ENCODE peak calls at places on chromosomes 3 and 15, in nine cellular contexts. V, O, Q, E, U, S, B, I and G are unnamed samples.

GRCh38 chr3:192481638-192482037 is 245.7 kb downstream of the FGF12 start:
- DNase-seq in V (no peak), O (no peak), Q (no peak), E (no peak), U (peak), S (no peak), B (no peak), I (no peak), G (no peak)

GRCh38 chr3:53223025-53223424 is 32.8 kb downstream of the TKT start:
- DNase-seq in V (no peak), O (no peak), Q (no peak), E (no peak), U (no peak), S (no peak), B (no peak), I (no peak), G (no peak)

GRCh38 chr3:55487376-55488241 is 503 bp upstream of the WNT5A start:
- DNase-seq in V (no peak), O (no peak), Q (no peak), E (no peak), U (peak), S (no peak), B (peak), I (no peak), G (peak)

GRCh38 chr3:171710359-171710758 is 99.9 kb downstream of the PLD1 start:
- DNase-seq in V (no peak), O (no peak), Q (no peak), E (no peak), U (no peak), S (no peak), B (no peak), I (no peak), G (no peak)

GRCh38 chr3:134911611-134912604 is 116.8 kb downstream of the EPHB1 start:
- DNase-seq in V (no peak), O (no peak), Q (no peak), E (no peak), U (no peak), S (no peak), B (no peak), I (no peak), G (no peak)

GRCh38 chr3:40930772-40931171 is 268.5 kb upstream of the CTNNB1 start:
- DNase-seq in V (no peak), O (no peak), Q (no peak), E (no peak), U (no peak), S (no peak), B (no peak), I (no peak), G (no peak)

GRCh38 chr3:15380980-15381890 is 46.1 kb downstream of the METTL6 start:
- DNase-seq in V (no peak), O (no peak), Q (no peak), E (no peak), U (no peak), S (no peak), B (no peak), I (no peak), G (no peak)

GRCh38 chr15:63436872-63437375 is 55.3 kb upstream of the CA12 start:
- DNase-seq in V (peak), O (peak), Q (peak), E (peak), U (peak), S (peak), B (peak), I (peak), G (no peak)

GRCh38 chr15:89419370-89419984 is 76.9 kb downstream of the RHCG start:
- DNase-seq in V (no peak), O (peak), Q (no peak), E (peak), U (peak), S (no peak), B (no peak), I (peak), G (peak)

GRCh38 chr15:25859838-25860645 is 3.1 kb downstream of the ATP10A start:
- DNase-seq in V (no peak), O (no peak), Q (no peak), E (peak), U (no peak), S (no peak), B (no peak), I (no peak), G (no peak)

GRCh38 chr3:171777608-171777995 is 32.7 kb downstream of the PLD1 start:
- DNase-seq in V (no peak), O (no peak), Q (no peak), E (no peak), U (no peak), S (no peak), B (no peak), I (no peak), G (no peak)

GRCh38 chr3:32780735-32781210 is 37.0 kb upstream of the TRIM71 start:
- DNase-seq in V (no peak), O (peak), Q (no peak), E (no peak), U (peak), S (no peak), B (peak), I (peak), G (peak)

GRCh38 chr3:53921296-53921695 is 29.6 kb upstream of the SELENOK start:
- DNase-seq in V (peak), O (peak), Q (no peak), E (no peak), U (no peak), S (no peak), B (peak), I (no peak), G (no peak)

GRCh38 chr3:104755791-104756190 is 610.9 kb upstream of the ALCAM start:
- DNase-seq in V (no peak), O (no peak), Q (no peak), E (no peak), U (no peak), S (no peak), B (no peak), I (no peak), G (no peak)

GRCh38 chr3:73623996-73624362 is 762 bp downstream of the PDZRN3 start:
- DNase-seq in V (no peak), O (no peak), Q (peak), E (no peak), U (no peak), S (no peak), B (no peak), I (no peak), G (peak)